ENCODE peak calls at places on chromosome 21, in four cellular contexts. X, G, W and D are unnamed samples.

GRCh38 chr21:14244911-14245310 is 29.0 kb downstream of the RBM11 start:
- DNase-seq in W (no peak), X (no peak), G (no peak), D (no peak)

GRCh38 chr21:27570306-27570868 is 603.5 kb upstream of the ADAMTS5 start:
- DNase-seq in W (no peak), X (peak), G (peak), D (no peak)

GRCh38 chr21:31929548-31929947 is 56.7 kb downstream of the HUNK start:
- DNase-seq in X (no peak), G (no peak), W (no peak), D (no peak)

GRCh38 chr21:25457411-25457810 is 149.9 kb downstream of the MRPL39 start:
- DNase-seq in X (peak), W (no peak), G (no peak), D (no peak)

GRCh38 chr21:21137986-21138385 is 139.8 kb downstream of the NCAM2 start:
- DNase-seq in G (no peak), X (no peak), W (no peak), D (no peak)

GRCh38 chr21:37917612-37918011 is 1.4 kb upstream of the KCNJ6 start:
- DNase-seq in G (no peak), X (no peak), W (no peak), D (no peak)

GRCh38 chr21:26769613-26770188 is 75.5 kb downstream of the ADAMTS1 start:
- DNase-seq in W (no peak), X (peak), G (no peak), D (no peak)

GRCh38 chr21:28828981-28829380 is 163.7 kb downstream of the LTN1 start:
- DNase-seq in G (no peak), W (no peak), X (no peak), D (no peak)

GRCh38 chr21:41171210-41171609 is 3.2 kb downstream of the BACE2 start:
- DNase-seq in W (no peak), G (no peak), X (no peak), D (peak)

GRCh38 chr21:42390193-42390592 is 5.7 kb downstream of the TMPRSS3 start:
- DNase-seq in X (no peak), G (no peak), W (no peak), D (no peak)

GRCh38 chr21:41482321-41482720 is 25.6 kb downstream of the TMPRSS2 start:
- DNase-seq in W (no peak), G (no peak), X (peak), D (no peak)

GRCh38 chr21:46056450-46056903 is 41.4 kb upstream of the COL6A2 start:
- DNase-seq in G (peak), X (no peak), W (no peak), D (no peak)

GRCh38 chr21:17002628-17003027 is 510.2 kb upstream of the CXADR start:
- DNase-seq in G (no peak), X (no peak), W (no peak), D (no peak)

GRCh38 chr21:21188513-21189188 is 190.4 kb downstream of the NCAM2 start:
- DNase-seq in W (no peak), G (no peak), X (no peak), D (no peak)

GRCh38 chr21:44423312-44423821 is 31.9 kb upstream of the LRRC3 start:
- DNase-seq in W (no peak), G (no peak), X (no peak), D (no peak)

GRCh38 chr21:44510508-44511218 is 29.3 kb downstream of the KRTAP10-1 start:
- DNase-seq in W (peak), X (peak), G (no peak), D (no peak)

GRCh38 chr21:39016740-39017315 is 166.4 kb downstream of the PSMG1 start:
- DNase-seq in W (no peak), X (no peak), G (no peak), D (no peak)

GRCh38 chr21:28485301-28486022 is 507.2 kb downstream of the LTN1 start:
- DNase-seq in X (no peak), W (no peak), G (no peak), D (no peak)

GRCh38 chr21:25234857-25235801 is 372.2 kb downstream of the MRPL39 start:
- DNase-seq in X (no peak), G (no peak), W (no peak), D (no peak)

GRCh38 chr21:45187646-45188045 is 100.0 kb downstream of the POFUT2 start:
- DNase-seq in W (no peak), G (no peak), X (no peak), D (no peak)

GRCh38 chr21:26055010-26055409 is 115.6 kb downstream of the APP start:
- DNase-seq in X (no peak), G (no peak), W (no peak), D (no peak)

GRCh38 chr21:14875704-14876364 is 189.0 kb downstream of the NRIP1 start:
- DNase-seq in G (no peak), X (peak), W (no peak), D (no peak)

GRCh38 chr21:16773206-16773605 is 739.6 kb upstream of the CXADR start:
- DNase-seq in W (no peak), X (peak), G (no peak), D (no peak)

GRCh38 chr21:45859041-45859761 is 122.4 kb upstream of the COL6A1 start:
- DNase-seq in W (no peak), X (no peak), G (no peak), D (no peak)

GRCh38 chr21:39938086-39938611 is 70.9 kb downstream of the PCP4 start:
- DNase-seq in X (no peak), W (no peak), G (no peak), D (no peak)

GRCh38 chr21:35886887-35887286 is 173.4 kb downstream of the SETD4 start:
- DNase-seq in G (no peak), W (no peak), X (no peak), D (no peak)

GRCh38 chr21:29074007-29074376 is 544 bp upstream of the CCT8 start:
- DNase-seq in X (no peak), G (no peak), W (no peak), D (no peak)

GRCh38 chr21:42702720-42703119 is 49.3 kb downstream of the PDE9A start:
- DNase-seq in X (no peak), G (no peak), W (no peak), D (no peak)

GRCh38 chr21:45413922-45414321 is 9.0 kb downstream of the COL18A1 start:
- DNase-seq in G (peak), X (no peak), W (no peak), D (no peak)

GRCh38 chr21:14591882-14592281 is 45.8 kb upstream of the SAMSN1 start:
- DNase-seq in G (no peak), X (peak), W (no peak), D (no peak)

GRCh38 chr21:44455524-44456206 is 355 bp downstream of the LRRC3 start:
- DNase-seq in G (no peak), W (no peak), X (no peak), D (no peak)